ENCODE peak calls at places on chromosome 7, in ten cellular contexts. H, Y, G, A, I, E, U, O, S and P are unnamed samples.

GRCh38 chr7:23277359-23277989 is 21.7 kb upstream of the MALSU1 start:
- DNase-seq in H (peak; percentile 58), Y (no peak), G (peak; percentile 76), A (peak; percentile 43), I (no peak), E (no peak), U (peak; percentile 69), O (peak; percentile 73), S (no peak), P (no peak)

GRCh38 chr7:75658802-75659201 is 79.9 kb downstream of the HIP1 start:
- DNase-seq in H (no peak), Y (no peak), G (no peak), A (no peak), I (no peak), E (no peak), U (no peak), O (no peak), S (no peak), P (no peak)

GRCh38 chr7:44637788-44638594 is 31.6 kb downstream of the OGDH start:
- DNase-seq in H (peak; percentile 65), Y (peak; percentile 54), G (peak; percentile 97), A (no peak), I (peak; percentile 68), E (no peak), U (peak; percentile 98), O (no peak), S (peak; percentile 81), P (peak; percentile 83)

GRCh38 chr7:70794962-70795361 is 337.0 kb upstream of the GALNT17 start:
- DNase-seq in H (no peak), Y (no peak), G (no peak), A (no peak), I (no peak), E (no peak), U (no peak), O (no peak), S (no peak), P (no peak)

GRCh38 chr7:50605059-50605458 is 39.9 kb upstream of the DDC start:
- DNase-seq in H (no peak), Y (no peak), G (no peak), A (no peak), I (no peak), E (no peak), U (no peak), O (no peak), S (no peak), P (no peak)

GRCh38 chr7:143479055-143479766 is 1.5 kb downstream of the TAS2R41 start:
- DNase-seq in H (no peak), Y (no peak), G (no peak), A (no peak), I (no peak), E (no peak), U (peak; percentile 63), O (no peak), S (no peak), P (peak; percentile 85)

GRCh38 chr7:87934699-87935372 is 785 bp downstream of the ADAM22 start:
- DNase-seq in H (no peak), Y (no peak), G (no peak), A (no peak), I (no peak), E (no peak), U (peak; percentile 19), O (peak; percentile 33), S (peak; percentile 18), P (no peak)

GRCh38 chr7:106858618-106859532 is 6.2 kb upstream of the PIK3CG start:
- DNase-seq in H (peak; percentile 86), Y (no peak), G (no peak), A (peak; percentile 14), I (no peak), E (peak; percentile 57), U (peak; percentile 7), O (peak; percentile 92), S (no peak), P (no peak)

GRCh38 chr7:94436018-94436604 is 41.4 kb downstream of the COL1A2 start:
- DNase-seq in H (peak; percentile 48), Y (peak; percentile 7), G (peak; percentile 75), A (peak; percentile 76), I (peak; percentile 3), E (peak; percentile 76), U (peak; percentile 84), O (peak; percentile 85), S (peak; percentile 39), P (no peak)

GRCh38 chr7:143305423-143306070 is 10.4 kb upstream of the CLCN1 start:
- DNase-seq in H (peak; percentile 72), Y (peak; percentile 35), G (peak; percentile 71), A (peak; percentile 84), I (peak; percentile 37), E (peak; percentile 76), U (peak; percentile 57), O (peak; percentile 48), S (peak; percentile 70), P (no peak)

GRCh38 chr7:4169505-4169904 is 512.6 kb upstream of the FOXK1 start:
- DNase-seq in H (no peak), Y (no peak), G (peak; percentile 21), A (no peak), I (no peak), E (no peak), U (no peak), O (no peak), S (no peak), P (no peak)